ENCODE peak calls at places on chromosomes 7 and 10, in five cellular contexts. One of them, this sample, is unnamed.
A peak's percentile ranks its signal among the peaks of the same experiment; 100 is the strongest.

GRCh38 chr10:15202639-15203038 is 34.1 kb upstream of the NMT2 start:
- DNase-seq in activated B cell treated with CpG ODN at 0.5 μM for 24 hours: no peak
- DNase-seq in PC-3: no peak
- DNase-seq in GM10248: no peak
- DNase-seq in IMR-90: no peak
- DNase-seq in this sample: no peak

GRCh38 chr7:79876769-79877362 is 257.8 kb upstream of the GNAI1 start:
- DNase-seq in GM10248: no peak
- DNase-seq in activated B cell treated with CpG ODN at 0.5 μM for 24 hours: no peak
- DNase-seq in IMR-90: peak; percentile 99
- DNase-seq in PC-3: peak; percentile 91
- DNase-seq in this sample: no peak

GRCh38 chr7:113143486-113144257 is 25.3 kb upstream of the SMIM30 start:
- DNase-seq in PC-3: no peak
- DNase-seq in IMR-90: no peak
- DNase-seq in GM10248: no peak
- DNase-seq in activated B cell treated with CpG ODN at 0.5 μM for 24 hours: no peak
- DNase-seq in this sample: no peak

GRCh38 chr7:95586951-95587301 is 9.4 kb downstream of the PDK4 start:
- DNase-seq in PC-3: no peak
- DNase-seq in GM10248: no peak
- DNase-seq in IMR-90: no peak
- DNase-seq in activated B cell treated with CpG ODN at 0.5 μM for 24 hours: no peak
- DNase-seq in this sample: no peak

GRCh38 chr7:75048435-75049379 is 24.9 kb downstream of the RCC1L start:
- DNase-seq in PC-3: no peak
- DNase-seq in activated B cell treated with CpG ODN at 0.5 μM for 24 hours: no peak
- DNase-seq in GM10248: no peak
- DNase-seq in IMR-90: peak; percentile 75
- DNase-seq in this sample: no peak

GRCh38 chr7:73424486-73424885 is 9.1 kb upstream of the FZD9 start:
- DNase-seq in IMR-90: no peak
- DNase-seq in GM10248: no peak
- DNase-seq in activated B cell treated with CpG ODN at 0.5 μM for 24 hours: no peak
- DNase-seq in PC-3: no peak
- DNase-seq in this sample: no peak

GRCh38 chr7:36287371-36288241 is 102.1 kb upstream of the ANLN start:
- DNase-seq in PC-3: peak; percentile 67
- DNase-seq in IMR-90: no peak
- DNase-seq in activated B cell treated with CpG ODN at 0.5 μM for 24 hours: no peak
- DNase-seq in GM10248: no peak
- DNase-seq in this sample: no peak

GRCh38 chr10:36188461-36188860 is 546.4 kb upstream of the FZD8 start:
- DNase-seq in PC-3: no peak
- DNase-seq in IMR-90: no peak
- DNase-seq in activated B cell treated with CpG ODN at 0.5 μM for 24 hours: no peak
- DNase-seq in GM10248: no peak
- DNase-seq in this sample: no peak

GRCh38 chr7:134640842-134641715 is 5.6 kb upstream of the BPGM start:
- DNase-seq in activated B cell treated with CpG ODN at 0.5 μM for 24 hours: no peak
- DNase-seq in PC-3: no peak
- DNase-seq in GM10248: no peak
- DNase-seq in IMR-90: peak; percentile 47
- DNase-seq in this sample: no peak

GRCh38 chr10:71845410-71846406 is 5.3 kb downstream of the PSAP start:
- DNase-seq in activated B cell treated with CpG ODN at 0.5 μM for 24 hours: no peak
- DNase-seq in GM10248: no peak
- DNase-seq in IMR-90: peak; percentile 49
- DNase-seq in PC-3: no peak
- DNase-seq in this sample: no peak

GRCh38 chr7:104267701-104268368 is 60.0 kb upstream of the ORC5 start:
- DNase-seq in GM10248: no peak
- DNase-seq in IMR-90: peak; percentile 28
- DNase-seq in activated B cell treated with CpG ODN at 0.5 μM for 24 hours: no peak
- DNase-seq in PC-3: peak; percentile 28
- DNase-seq in this sample: no peak
- TF ChIP-seq CTCF in GM10248: peak; percentile 27
- TF ChIP-seq CTCF in IMR-90: peak; percentile 56
- TF ChIP-seq CTCF in activated B cell treated with CpG ODN at 0.5 μM for 24 hours: no peak
- TF ChIP-seq CTCF in PC-3: peak; percentile 66
- TF ChIP-seq CTCF in this sample: peak; percentile 46

DNA sequence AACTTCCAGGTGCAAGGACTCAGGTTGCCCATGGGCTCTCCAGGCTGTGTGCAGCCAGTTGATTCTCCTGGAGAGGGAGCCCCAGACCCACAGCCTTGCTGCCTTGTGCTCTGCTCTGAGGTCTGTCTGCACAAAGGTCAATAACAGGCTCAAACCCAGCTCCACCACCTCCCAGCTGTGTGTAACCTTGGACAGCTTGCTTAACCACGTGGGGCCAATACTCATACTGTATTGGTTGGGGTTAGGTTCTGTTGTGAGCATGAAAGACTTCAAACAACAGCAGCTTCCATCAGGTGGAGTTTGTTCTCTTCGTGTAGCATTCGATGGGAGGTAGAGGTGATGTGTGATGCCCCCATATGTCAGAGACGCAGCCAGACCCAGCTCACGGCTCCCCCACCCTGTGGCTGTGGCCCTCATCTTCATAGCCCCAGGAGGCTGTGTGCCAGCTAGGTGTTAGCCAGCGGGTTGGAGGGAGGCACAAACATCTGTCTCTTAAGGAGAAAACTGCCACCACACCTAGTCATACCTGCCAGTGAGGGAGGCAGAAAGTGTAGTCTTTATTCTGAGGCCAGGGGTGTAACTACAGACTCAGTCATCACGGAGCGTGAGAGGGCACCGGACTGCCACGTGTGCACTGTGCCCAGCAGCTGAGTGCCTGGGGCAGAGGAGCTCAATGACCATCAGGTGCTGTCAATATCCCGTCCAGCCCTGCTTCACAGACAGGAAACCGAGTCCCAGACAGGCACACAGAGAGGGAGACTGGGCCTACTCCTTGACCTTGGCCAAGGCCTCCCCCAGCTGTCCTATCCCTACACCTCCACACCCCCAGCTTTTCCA is 8.0 kb upstream of the POLD2 start:
- DNase-seq in PC-3: peak; percentile 44
- DNase-seq in GM10248: no peak
- DNase-seq in activated B cell treated with CpG ODN at 0.5 μM for 24 hours: no peak
- DNase-seq in IMR-90: no peak
- DNase-seq in this sample: no peak
- TF ChIP-seq CTCF in PC-3: peak; percentile 60
- TF ChIP-seq CTCF in GM10248: no peak
- TF ChIP-seq CTCF in activated B cell treated with CpG ODN at 0.5 μM for 24 hours: no peak
- TF ChIP-seq CTCF in IMR-90: peak; percentile 29
- TF ChIP-seq CTCF in this sample: no peak

GRCh38 chr7:130388671-130389070 is 8.4 kb downstream of the CPA1 start:
- DNase-seq in GM10248: no peak
- DNase-seq in IMR-90: no peak
- DNase-seq in activated B cell treated with CpG ODN at 0.5 μM for 24 hours: no peak
- DNase-seq in PC-3: no peak
- DNase-seq in this sample: no peak

GRCh38 chr7:130387628-130388403 is 7.5 kb downstream of the CPA1 start:
- DNase-seq in activated B cell treated with CpG ODN at 0.5 μM for 24 hours: no peak
- DNase-seq in IMR-90: peak; percentile 78
- DNase-seq in PC-3: no peak
- DNase-seq in GM10248: no peak
- DNase-seq in this sample: no peak

GRCh38 chr7:130385600-130386066 is 5.3 kb downstream of the CPA1 start:
- DNase-seq in PC-3: no peak
- DNase-seq in GM10248: no peak
- DNase-seq in IMR-90: no peak
- DNase-seq in activated B cell treated with CpG ODN at 0.5 μM for 24 hours: no peak
- DNase-seq in this sample: no peak

GRCh38 chr7:130386876-130387275 is 6.6 kb downstream of the CPA1 start:
- DNase-seq in activated B cell treated with CpG ODN at 0.5 μM for 24 hours: no peak
- DNase-seq in GM10248: no peak
- DNase-seq in IMR-90: no peak
- DNase-seq in PC-3: no peak
- DNase-seq in this sample: no peak

DNA sequence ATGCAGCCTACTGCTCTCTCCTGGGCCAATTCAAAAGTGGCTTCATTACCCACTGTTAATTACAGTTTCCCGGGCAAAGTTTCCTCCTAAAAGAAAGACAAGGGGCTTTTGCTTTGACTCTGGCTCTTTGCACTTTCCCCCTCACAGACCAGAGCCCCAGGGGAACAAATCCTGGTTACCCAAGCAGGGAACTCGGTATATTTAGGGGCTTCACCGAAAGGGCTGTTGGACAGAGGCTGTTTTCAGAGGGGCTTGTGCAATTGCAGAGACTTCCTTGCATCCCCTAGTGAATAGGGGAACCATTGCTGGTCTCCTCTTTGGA is 7.0 kb downstream of the CPA1 start:
- DNase-seq in PC-3: no peak
- DNase-seq in GM10248: no peak
- DNase-seq in IMR-90: no peak
- DNase-seq in activated B cell treated with CpG ODN at 0.5 μM for 24 hours: no peak
- DNase-seq in this sample: no peak
- TF ChIP-seq CTCF in PC-3: no peak
- TF ChIP-seq CTCF in GM10248: no peak
- TF ChIP-seq CTCF in IMR-90: no peak
- TF ChIP-seq CTCF in activated B cell treated with CpG ODN at 0.5 μM for 24 hours: no peak
- TF ChIP-seq CTCF in this sample: no peak

DNA sequence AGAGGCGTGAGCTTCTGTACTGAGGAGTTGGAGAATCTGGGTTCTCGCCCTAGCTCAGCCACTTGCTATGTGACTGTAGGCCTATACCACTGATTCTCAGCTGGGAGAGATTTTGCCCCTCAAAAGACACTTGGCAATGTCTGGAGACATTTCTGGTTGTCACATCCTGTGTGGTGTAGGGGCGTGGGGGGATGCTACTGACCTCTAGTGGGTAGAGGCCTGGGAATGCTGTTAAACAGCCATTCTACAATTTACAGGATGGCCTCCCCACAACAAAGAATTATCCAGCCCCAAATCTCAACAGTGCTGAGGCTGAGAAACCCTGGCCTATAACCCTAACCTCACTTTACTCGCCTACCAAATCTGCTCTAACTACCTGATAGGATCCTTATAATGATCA is 58.8 kb upstream of the GAD2 start:
- DNase-seq in IMR-90: no peak
- DNase-seq in PC-3: no peak
- DNase-seq in GM10248: no peak
- DNase-seq in activated B cell treated with CpG ODN at 0.5 μM for 24 hours: no peak
- DNase-seq in this sample: no peak
- TF ChIP-seq CTCF in IMR-90: no peak
- TF ChIP-seq CTCF in PC-3: no peak
- TF ChIP-seq CTCF in GM10248: peak; percentile 13
- TF ChIP-seq CTCF in activated B cell treated with CpG ODN at 0.5 μM for 24 hours: no peak
- TF ChIP-seq CTCF in this sample: no peak

GRCh38 chr7:50678586-50678985 is 104.1 kb downstream of the GRB10 start:
- DNase-seq in activated B cell treated with CpG ODN at 0.5 μM for 24 hours: no peak
- DNase-seq in GM10248: no peak
- DNase-seq in IMR-90: no peak
- DNase-seq in PC-3: no peak
- DNase-seq in this sample: no peak

GRCh38 chr7:50677279-50677996 is 105.3 kb downstream of the GRB10 start:
- DNase-seq in IMR-90: no peak
- DNase-seq in PC-3: no peak
- DNase-seq in GM10248: no peak
- DNase-seq in activated B cell treated with CpG ODN at 0.5 μM for 24 hours: no peak
- DNase-seq in this sample: no peak

GRCh38 chr7:50681451-50682045 is 101.1 kb downstream of the GRB10 start:
- DNase-seq in activated B cell treated with CpG ODN at 0.5 μM for 24 hours: no peak
- DNase-seq in PC-3: no peak
- DNase-seq in IMR-90: no peak
- DNase-seq in GM10248: no peak
- DNase-seq in this sample: no peak

GRCh38 chr7:50676754-50677153 is 105.9 kb downstream of the GRB10 start:
- DNase-seq in IMR-90: no peak
- DNase-seq in PC-3: no peak
- DNase-seq in activated B cell treated with CpG ODN at 0.5 μM for 24 hours: no peak
- DNase-seq in GM10248: no peak
- DNase-seq in this sample: no peak

GRCh38 chr7:50679218-50680007 is 103.3 kb downstream of the GRB10 start:
- DNase-seq in GM10248: peak; percentile 52
- DNase-seq in activated B cell treated with CpG ODN at 0.5 μM for 24 hours: no peak
- DNase-seq in PC-3: peak; percentile 76
- DNase-seq in IMR-90: peak; percentile 43
- DNase-seq in this sample: no peak
- TF ChIP-seq CTCF in GM10248: peak; percentile 45
- TF ChIP-seq CTCF in activated B cell treated with CpG ODN at 0.5 μM for 24 hours: no peak
- TF ChIP-seq CTCF in PC-3: peak; percentile 63
- TF ChIP-seq CTCF in IMR-90: peak; percentile 45
- TF ChIP-seq CTCF in this sample: no peak

GRCh38 chr7:25427721-25428120 is 199.4 kb upstream of the NPVF start:
- DNase-seq in PC-3: no peak
- DNase-seq in activated B cell treated with CpG ODN at 0.5 μM for 24 hours: no peak
- DNase-seq in IMR-90: no peak
- DNase-seq in GM10248: no peak
- DNase-seq in this sample: no peak
- TF ChIP-seq CTCF in PC-3: no peak
- TF ChIP-seq CTCF in activated B cell treated with CpG ODN at 0.5 μM for 24 hours: no peak
- TF ChIP-seq CTCF in IMR-90: no peak
- TF ChIP-seq CTCF in GM10248: no peak
- TF ChIP-seq CTCF in this sample: no peak

GRCh38 chr7:87866089-87866488 is 10.1 kb downstream of the SLC25A40 start:
- DNase-seq in IMR-90: no peak
- DNase-seq in activated B cell treated with CpG ODN at 0.5 μM for 24 hours: no peak
- DNase-seq in PC-3: no peak
- DNase-seq in GM10248: no peak
- DNase-seq in this sample: no peak
- TF ChIP-seq CTCF in IMR-90: no peak
- TF ChIP-seq CTCF in activated B cell treated with CpG ODN at 0.5 μM for 24 hours: no peak
- TF ChIP-seq CTCF in PC-3: no peak
- TF ChIP-seq CTCF in GM10248: no peak
- TF ChIP-seq CTCF in this sample: no peak

GRCh38 chr7:129643545-129644170 is 32.1 kb downstream of the NRF1 start:
- DNase-seq in GM10248: no peak
- DNase-seq in IMR-90: no peak
- DNase-seq in activated B cell treated with CpG ODN at 0.5 μM for 24 hours: no peak
- DNase-seq in PC-3: no peak
- DNase-seq in this sample: no peak

GRCh38 chr7:129646369-129647021 is 35.0 kb downstream of the NRF1 start:
- DNase-seq in PC-3: no peak
- DNase-seq in IMR-90: no peak
- DNase-seq in GM10248: no peak
- DNase-seq in activated B cell treated with CpG ODN at 0.5 μM for 24 hours: no peak
- DNase-seq in this sample: no peak

GRCh38 chr7:129640400-129640799 is 28.9 kb downstream of the NRF1 start:
- DNase-seq in activated B cell treated with CpG ODN at 0.5 μM for 24 hours: no peak
- DNase-seq in GM10248: no peak
- DNase-seq in PC-3: no peak
- DNase-seq in IMR-90: no peak
- DNase-seq in this sample: no peak

GRCh38 chr7:129642871-129643515 is 31.5 kb downstream of the NRF1 start:
- DNase-seq in IMR-90: no peak
- DNase-seq in activated B cell treated with CpG ODN at 0.5 μM for 24 hours: no peak
- DNase-seq in PC-3: no peak
- DNase-seq in GM10248: no peak
- DNase-seq in this sample: no peak

GRCh38 chr7:129644634-129645230 is 33.2 kb downstream of the NRF1 start:
- DNase-seq in activated B cell treated with CpG ODN at 0.5 μM for 24 hours: no peak
- DNase-seq in IMR-90: peak; percentile 68
- DNase-seq in PC-3: peak; percentile 67
- DNase-seq in GM10248: no peak
- DNase-seq in this sample: no peak
- TF ChIP-seq CTCF in activated B cell treated with CpG ODN at 0.5 μM for 24 hours: no peak
- TF ChIP-seq CTCF in IMR-90: peak; percentile 67
- TF ChIP-seq CTCF in PC-3: peak; percentile 70
- TF ChIP-seq CTCF in GM10248: peak; percentile 23
- TF ChIP-seq CTCF in this sample: peak; percentile 24